ENCODE peak calls at places on chromosomes 11 and 22, in four cellular contexts. N is stimulated activated CD4-positive, alpha-beta T cell treated with anti-CD3 and anti-CD28 coated beads, Interleukin-1b, Interleukin-23, amount 100 ng/mL, for 4 hours; D is stromal cell of bone marrow; B is amygdala. O is an unnamed sample.

GRCh38 chr11:72257551-72257950 is 13.6 kb upstream of the PHOX2A start:
- DNase-seq in N (no peak), D (no peak), B (no peak), O (no peak)

GRCh38 chr11:64043545-64043944 is 7.8 kb downstream of the FLRT1 start:
- DNase-seq in N (no peak), D (no peak), B (no peak), O (no peak)

GRCh38 chr11:18196532-18196931 is 23.9 kb downstream of the MRGPRX4 start:
- DNase-seq in N (no peak), D (no peak), B (no peak), O (no peak)

GRCh38 chr11:94139421-94139820 is 10.8 kb downstream of the PANX1 start:
- DNase-seq in N (no peak), D (no peak), B (no peak), O (no peak)

GRCh38 chr11:12118940-12119339 is 8.6 kb downstream of the MICAL2 start:
- DNase-seq in N (no peak), D (no peak), B (no peak), O (no peak)

GRCh38 chr22:47599753-47600152 is 837.3 kb downstream of the TBC1D22A start:
- DNase-seq in N (no peak), D (no peak), B (no peak), O (peak)

GRCh38 chr11:18727499-18728236 is 1.7 kb upstream of the IGSF22 start:
- DNase-seq in N (peak), D (no peak), B (no peak), O (peak)

GRCh38 chr11:80188228-80188627 is 747.4 kb upstream of the TENM4 start:
- DNase-seq in N (no peak), D (no peak), B (no peak), O (no peak)

GRCh38 chr11:12298610-12299009 is 78.8 kb upstream of the PARVA start:
- DNase-seq in N (no peak), D (no peak), B (no peak), O (no peak)

GRCh38 chr22:30183271-30183670 is 63.3 kb downstream of the LIF start:
- DNase-seq in N (no peak), D (no peak), B (no peak), O (no peak)

GRCh38 chr11:17572359-17572690 is 25.3 kb downstream of the OTOG start:
- DNase-seq in N (no peak), D (no peak), B (no peak), O (no peak)

GRCh38 chr11:44502506-44502905 is 63.0 kb upstream of the CD82 start:
- DNase-seq in N (no peak), D (no peak), B (no peak), O (no peak)